ENCODE peak calls at places on chromosomes 16 and 17, in five cellular contexts. One of them, this sample, is unnamed.
A peak's percentile ranks its signal among the peaks of the same experiment; 100 is the strongest.

GRCh38 chr16:86231321-86231995 is 278.9 kb upstream of the FOXF1 start:
- DNase-seq in foreskin melanocyte: no peak
- DNase-seq in SW 1271: no peak
- DNase-seq in stromal cell of bone marrow: no peak
- DNase-seq in activated naive CD8-positive, alpha-beta T cell treated with anti-CD3 and anti-CD28 coated beads, Interleukin-2, amount 10 ng/mL, durations not matched to agents 7 days and 5 days: no peak
- DNase-seq in this sample: no peak

GRCh38 chr16:6031567-6031966 is 934.0 kb upstream of the EEF2KMT start:
- DNase-seq in foreskin melanocyte: no peak
- DNase-seq in SW 1271: no peak
- DNase-seq in stromal cell of bone marrow: no peak
- DNase-seq in activated naive CD8-positive, alpha-beta T cell treated with anti-CD3 and anti-CD28 coated beads, Interleukin-2, amount 10 ng/mL, durations not matched to agents 7 days and 5 days: no peak
- DNase-seq in this sample: no peak

GRCh38 chr16:72210571-72210970 is 38.6 kb upstream of the PMFBP1 start:
- DNase-seq in foreskin melanocyte: no peak
- DNase-seq in SW 1271: no peak
- DNase-seq in stromal cell of bone marrow: no peak
- DNase-seq in activated naive CD8-positive, alpha-beta T cell treated with anti-CD3 and anti-CD28 coated beads, Interleukin-2, amount 10 ng/mL, durations not matched to agents 7 days and 5 days: no peak
- DNase-seq in this sample: no peak

GRCh38 chr17:4898927-4899326 is 409 bp upstream of the C17orf107 start:
- DNase-seq in foreskin melanocyte: no peak
- DNase-seq in SW 1271: no peak
- DNase-seq in stromal cell of bone marrow: no peak
- DNase-seq in activated naive CD8-positive, alpha-beta T cell treated with anti-CD3 and anti-CD28 coated beads, Interleukin-2, amount 10 ng/mL, durations not matched to agents 7 days and 5 days: no peak
- DNase-seq in this sample: no peak

GRCh38 chr17:7997186-7997585 is 5.2 kb upstream of the GUCY2D start:
- DNase-seq in foreskin melanocyte: no peak
- DNase-seq in SW 1271: no peak
- DNase-seq in stromal cell of bone marrow: no peak
- DNase-seq in activated naive CD8-positive, alpha-beta T cell treated with anti-CD3 and anti-CD28 coated beads, Interleukin-2, amount 10 ng/mL, durations not matched to agents 7 days and 5 days: no peak
- DNase-seq in this sample: no peak

GRCh38 chr16:55502801-55503366 is 6.0 kb upstream of the LPCAT2 start:
- DNase-seq in foreskin melanocyte: peak; percentile 94
- DNase-seq in SW 1271: no peak
- DNase-seq in stromal cell of bone marrow: peak; percentile 77
- DNase-seq in activated naive CD8-positive, alpha-beta T cell treated with anti-CD3 and anti-CD28 coated beads, Interleukin-2, amount 10 ng/mL, durations not matched to agents 7 days and 5 days: no peak
- DNase-seq in this sample: no peak

GRCh38 chr16:23060458-23061320 is 88.6 kb downstream of the USP31 start:
- DNase-seq in foreskin melanocyte: peak; percentile 31
- DNase-seq in SW 1271: peak; percentile 19
- DNase-seq in stromal cell of bone marrow: peak; percentile 34
- DNase-seq in activated naive CD8-positive, alpha-beta T cell treated with anti-CD3 and anti-CD28 coated beads, Interleukin-2, amount 10 ng/mL, durations not matched to agents 7 days and 5 days: no peak
- DNase-seq in this sample: no peak

GRCh38 chr17:44797809-44798208 is 32.3 kb downstream of the GJC1 start:
- DNase-seq in foreskin melanocyte: no peak
- DNase-seq in SW 1271: no peak
- DNase-seq in stromal cell of bone marrow: no peak
- DNase-seq in activated naive CD8-positive, alpha-beta T cell treated with anti-CD3 and anti-CD28 coated beads, Interleukin-2, amount 10 ng/mL, durations not matched to agents 7 days and 5 days: no peak
- DNase-seq in this sample: no peak

GRCh38 chr17:19833914-19834313 is 33.8 kb downstream of the ULK2 start:
- DNase-seq in foreskin melanocyte: no peak
- DNase-seq in SW 1271: no peak
- DNase-seq in stromal cell of bone marrow: no peak
- DNase-seq in activated naive CD8-positive, alpha-beta T cell treated with anti-CD3 and anti-CD28 coated beads, Interleukin-2, amount 10 ng/mL, durations not matched to agents 7 days and 5 days: no peak
- DNase-seq in this sample: no peak

GRCh38 chr16:81277681-81278080 is 37.1 kb upstream of the GAN start:
- DNase-seq in foreskin melanocyte: no peak
- DNase-seq in SW 1271: no peak
- DNase-seq in stromal cell of bone marrow: no peak
- DNase-seq in activated naive CD8-positive, alpha-beta T cell treated with anti-CD3 and anti-CD28 coated beads, Interleukin-2, amount 10 ng/mL, durations not matched to agents 7 days and 5 days: no peak
- DNase-seq in this sample: no peak

GRCh38 chr17:57328109-57328882 is 72.0 kb downstream of the MSI2 start:
- DNase-seq in foreskin melanocyte: peak; percentile 80
- DNase-seq in SW 1271: no peak
- DNase-seq in stromal cell of bone marrow: no peak
- DNase-seq in activated naive CD8-positive, alpha-beta T cell treated with anti-CD3 and anti-CD28 coated beads, Interleukin-2, amount 10 ng/mL, durations not matched to agents 7 days and 5 days: no peak
- DNase-seq in this sample: no peak

GRCh38 chr16:82135844-82136243 is 34.2 kb downstream of the MPHOSPH6 start:
- DNase-seq in foreskin melanocyte: no peak
- DNase-seq in SW 1271: no peak
- DNase-seq in stromal cell of bone marrow: no peak
- DNase-seq in activated naive CD8-positive, alpha-beta T cell treated with anti-CD3 and anti-CD28 coated beads, Interleukin-2, amount 10 ng/mL, durations not matched to agents 7 days and 5 days: no peak
- DNase-seq in this sample: no peak

GRCh38 chr17:74742153-74742515 is 5.1 kb downstream of the RAB37 start:
- DNase-seq in foreskin melanocyte: no peak
- DNase-seq in SW 1271: no peak
- DNase-seq in stromal cell of bone marrow: no peak
- DNase-seq in activated naive CD8-positive, alpha-beta T cell treated with anti-CD3 and anti-CD28 coated beads, Interleukin-2, amount 10 ng/mL, durations not matched to agents 7 days and 5 days: peak; percentile 73
- DNase-seq in this sample: no peak

GRCh38 chr17:173064-173911 is 8.2 kb downstream of the DOC2B start:
- DNase-seq in foreskin melanocyte: no peak
- DNase-seq in SW 1271: no peak
- DNase-seq in stromal cell of bone marrow: no peak
- DNase-seq in activated naive CD8-positive, alpha-beta T cell treated with anti-CD3 and anti-CD28 coated beads, Interleukin-2, amount 10 ng/mL, durations not matched to agents 7 days and 5 days: no peak
- DNase-seq in this sample: no peak

GRCh38 chr16:17520567-17520966 is 49.8 kb upstream of the XYLT1 start:
- DNase-seq in foreskin melanocyte: no peak
- DNase-seq in SW 1271: no peak
- DNase-seq in stromal cell of bone marrow: peak; percentile 68
- DNase-seq in activated naive CD8-positive, alpha-beta T cell treated with anti-CD3 and anti-CD28 coated beads, Interleukin-2, amount 10 ng/mL, durations not matched to agents 7 days and 5 days: no peak
- DNase-seq in this sample: no peak

GRCh38 chr17:55233840-55234239 is 30.9 kb upstream of the HLF start:
- DNase-seq in foreskin melanocyte: no peak
- DNase-seq in SW 1271: no peak
- DNase-seq in stromal cell of bone marrow: no peak
- DNase-seq in activated naive CD8-positive, alpha-beta T cell treated with anti-CD3 and anti-CD28 coated beads, Interleukin-2, amount 10 ng/mL, durations not matched to agents 7 days and 5 days: no peak
- DNase-seq in this sample: no peak

GRCh38 chr17:60557805-60558204 is 31.8 kb upstream of the APPBP2 start:
- DNase-seq in foreskin melanocyte: no peak
- DNase-seq in SW 1271: no peak
- DNase-seq in stromal cell of bone marrow: no peak
- DNase-seq in activated naive CD8-positive, alpha-beta T cell treated with anti-CD3 and anti-CD28 coated beads, Interleukin-2, amount 10 ng/mL, durations not matched to agents 7 days and 5 days: no peak
- DNase-seq in this sample: no peak

GRCh38 chr16:24255446-24256352 is at the start of gene CACNG3:
- DNase-seq in foreskin melanocyte: peak; percentile 42
- DNase-seq in SW 1271: no peak
- DNase-seq in stromal cell of bone marrow: no peak
- DNase-seq in activated naive CD8-positive, alpha-beta T cell treated with anti-CD3 and anti-CD28 coated beads, Interleukin-2, amount 10 ng/mL, durations not matched to agents 7 days and 5 days: peak; percentile 79
- DNase-seq in this sample: no peak

GRCh38 chr17:76690596-76691280 is 20.0 kb downstream of the MXRA7 start:
- DNase-seq in foreskin melanocyte: no peak
- DNase-seq in SW 1271: no peak
- DNase-seq in stromal cell of bone marrow: no peak
- DNase-seq in activated naive CD8-positive, alpha-beta T cell treated with anti-CD3 and anti-CD28 coated beads, Interleukin-2, amount 10 ng/mL, durations not matched to agents 7 days and 5 days: no peak
- DNase-seq in this sample: no peak

GRCh38 chr17:77897741-77898301 is 60.7 kb upstream of the TNRC6C start:
- DNase-seq in foreskin melanocyte: no peak
- DNase-seq in SW 1271: no peak
- DNase-seq in stromal cell of bone marrow: no peak
- DNase-seq in activated naive CD8-positive, alpha-beta T cell treated with anti-CD3 and anti-CD28 coated beads, Interleukin-2, amount 10 ng/mL, durations not matched to agents 7 days and 5 days: no peak
- DNase-seq in this sample: no peak

GRCh38 chr16:87332150-87332549 is 15.0 kb upstream of the C16orf95 start:
- DNase-seq in foreskin melanocyte: no peak
- DNase-seq in SW 1271: no peak
- DNase-seq in stromal cell of bone marrow: no peak
- DNase-seq in activated naive CD8-positive, alpha-beta T cell treated with anti-CD3 and anti-CD28 coated beads, Interleukin-2, amount 10 ng/mL, durations not matched to agents 7 days and 5 days: no peak
- DNase-seq in this sample: no peak

GRCh38 chr16:83552193-83552592 is 255.6 kb upstream of the HSBP1 start:
- DNase-seq in foreskin melanocyte: peak; percentile 23
- DNase-seq in SW 1271: no peak
- DNase-seq in stromal cell of bone marrow: peak; percentile 14
- DNase-seq in activated naive CD8-positive, alpha-beta T cell treated with anti-CD3 and anti-CD28 coated beads, Interleukin-2, amount 10 ng/mL, durations not matched to agents 7 days and 5 days: no peak
- DNase-seq in this sample: peak; percentile 33

GRCh38 chr16:86772671-86773338 is 194.5 kb downstream of the FOXL1 start:
- DNase-seq in foreskin melanocyte: peak; percentile 94
- DNase-seq in SW 1271: no peak
- DNase-seq in stromal cell of bone marrow: peak; percentile 29
- DNase-seq in activated naive CD8-positive, alpha-beta T cell treated with anti-CD3 and anti-CD28 coated beads, Interleukin-2, amount 10 ng/mL, durations not matched to agents 7 days and 5 days: no peak
- DNase-seq in this sample: no peak

GRCh38 chr17:4520881-4521600 is 22.4 kb downstream of the SPNS2 start:
- DNase-seq in foreskin melanocyte: no peak
- DNase-seq in SW 1271: no peak
- DNase-seq in stromal cell of bone marrow: no peak
- DNase-seq in activated naive CD8-positive, alpha-beta T cell treated with anti-CD3 and anti-CD28 coated beads, Interleukin-2, amount 10 ng/mL, durations not matched to agents 7 days and 5 days: no peak
- DNase-seq in this sample: peak; percentile 11

GRCh38 chr17:2776589-2777241 is 19.5 kb upstream of the RAP1GAP2 start:
- DNase-seq in foreskin melanocyte: no peak
- DNase-seq in SW 1271: no peak
- DNase-seq in stromal cell of bone marrow: no peak
- DNase-seq in activated naive CD8-positive, alpha-beta T cell treated with anti-CD3 and anti-CD28 coated beads, Interleukin-2, amount 10 ng/mL, durations not matched to agents 7 days and 5 days: no peak
- DNase-seq in this sample: no peak

GRCh38 chr17:65457183-65457582 is 104.3 kb downstream of the AXIN2 start:
- DNase-seq in foreskin melanocyte: no peak
- DNase-seq in SW 1271: no peak
- DNase-seq in stromal cell of bone marrow: no peak
- DNase-seq in activated naive CD8-positive, alpha-beta T cell treated with anti-CD3 and anti-CD28 coated beads, Interleukin-2, amount 10 ng/mL, durations not matched to agents 7 days and 5 days: no peak
- DNase-seq in this sample: no peak

GRCh38 chr17:68731465-68731864 is 130.3 kb upstream of the FAM20A start:
- DNase-seq in foreskin melanocyte: no peak
- DNase-seq in SW 1271: no peak
- DNase-seq in stromal cell of bone marrow: no peak
- DNase-seq in activated naive CD8-positive, alpha-beta T cell treated with anti-CD3 and anti-CD28 coated beads, Interleukin-2, amount 10 ng/mL, durations not matched to agents 7 days and 5 days: no peak
- DNase-seq in this sample: no peak

GRCh38 chr17:11495616-11496015 is 102.7 kb upstream of the DNAH9 start:
- DNase-seq in foreskin melanocyte: no peak
- DNase-seq in SW 1271: no peak
- DNase-seq in stromal cell of bone marrow: no peak
- DNase-seq in activated naive CD8-positive, alpha-beta T cell treated with anti-CD3 and anti-CD28 coated beads, Interleukin-2, amount 10 ng/mL, durations not matched to agents 7 days and 5 days: no peak
- DNase-seq in this sample: no peak

GRCh38 chr17:80892900-80893603 is 98.6 kb upstream of the CHMP6 start:
- DNase-seq in foreskin melanocyte: no peak
- DNase-seq in SW 1271: no peak
- DNase-seq in stromal cell of bone marrow: peak; percentile 26
- DNase-seq in activated naive CD8-positive, alpha-beta T cell treated with anti-CD3 and anti-CD28 coated beads, Interleukin-2, amount 10 ng/mL, durations not matched to agents 7 days and 5 days: no peak
- DNase-seq in this sample: peak; percentile 13

GRCh38 chr17:31629696-31630470 is 229.2 kb downstream of the COPRS start:
- DNase-seq in foreskin melanocyte: no peak
- DNase-seq in SW 1271: no peak
- DNase-seq in stromal cell of bone marrow: peak; percentile 6
- DNase-seq in activated naive CD8-positive, alpha-beta T cell treated with anti-CD3 and anti-CD28 coated beads, Interleukin-2, amount 10 ng/mL, durations not matched to agents 7 days and 5 days: no peak
- DNase-seq in this sample: peak; percentile 81

GRCh38 chr17:64384253-64385186 is 6.1 kb downstream of the PECAM1 start:
- DNase-seq in foreskin melanocyte: no peak
- DNase-seq in SW 1271: no peak
- DNase-seq in stromal cell of bone marrow: no peak
- DNase-seq in activated naive CD8-positive, alpha-beta T cell treated with anti-CD3 and anti-CD28 coated beads, Interleukin-2, amount 10 ng/mL, durations not matched to agents 7 days and 5 days: peak; percentile 12
- DNase-seq in this sample: no peak

GRCh38 chr16:21554795-21555585 is 44.4 kb upstream of the METTL9 start:
- DNase-seq in foreskin melanocyte: peak; percentile 69
- DNase-seq in SW 1271: peak; percentile 10
- DNase-seq in stromal cell of bone marrow: peak; percentile 50
- DNase-seq in activated naive CD8-positive, alpha-beta T cell treated with anti-CD3 and anti-CD28 coated beads, Interleukin-2, amount 10 ng/mL, durations not matched to agents 7 days and 5 days: peak; percentile 97
- DNase-seq in this sample: no peak